ENCODE peak calls at places on chromosomes 12 and 14, in five cellular contexts. I is K562, N is H1, S is GM12891, X is HepG2. G is an unnamed sample.
A peak's percentile ranks its signal among the peaks of the same experiment; 100 is the strongest.

GRCh38 chr12:110022980-110023633 is 23.9 kb downstream of the ANKRD13A start:
- DNase-seq in S (no peak), I (no peak), X (no peak), N (no peak), G (no peak)

GRCh38 chr12:6608592-6609311 is 1.6 kb upstream of the CHD4 start:
- DNase-seq in N (no peak), S (no peak), X (peak; percentile 68), I (no peak), G (no peak)

GRCh38 chr12:108564724-108565123 is 2.3 kb downstream of the ISCU start:
- DNase-seq in N (no peak), X (no peak), I (peak; percentile 39), S (no peak), G (no peak)

GRCh38 chr14:68896132-68896531 is 83.0 kb downstream of the ACTN1 start:
- DNase-seq in I (no peak), S (no peak), N (no peak), X (no peak), G (no peak)

GRCh38 chr14:22886500-22887259 is 3.7 kb downstream of the REM2 start:
- DNase-seq in X (no peak), S (peak; percentile 74), I (peak; percentile 91), N (no peak), G (peak; percentile 78)

GRCh38 chr14:52265248-52265647 is 2.2 kb upstream of the PTGDR start:
- DNase-seq in I (no peak), X (no peak), N (no peak), S (no peak), G (no peak)

GRCh38 chr14:71574976-71575375 is 357.3 kb upstream of the RGS6 start:
- DNase-seq in S (no peak), I (no peak), N (no peak), X (no peak), G (no peak)

GRCh38 chr14:24299255-24300191 is at the start of the genes DHRS1 and NOP9:
- DNase-seq in X (peak; percentile 93), S (peak; percentile 95), I (peak; percentile 92), N (peak; percentile 61), G (peak; percentile 90)

GRCh38 chr12:117334855-117335587 is 26.4 kb downstream of the NOS1 start:
- DNase-seq in I (no peak), N (no peak), S (no peak), X (no peak), G (no peak)

GRCh38 chr14:55899531-55899930 is 218.7 kb upstream of the PELI2 start:
- DNase-seq in I (no peak), N (no peak), S (no peak), X (no peak), G (no peak)

GRCh38 chr12:96487214-96487613 is 2.2 kb upstream of the CFAP54 start:
- DNase-seq in S (no peak), N (no peak), I (no peak), X (no peak), G (no peak)

GRCh38 chr12:49562233-49562632 is 5.7 kb downstream of the MCRS1 start:
- DNase-seq in N (no peak), I (no peak), X (no peak), S (no peak), G (no peak)

GRCh38 chr12:133129368-133130037 is 571 bp downstream of the ZNF891 start:
- DNase-seq in N (no peak), S (no peak), X (peak; percentile 2), I (no peak), G (no peak)

GRCh38 chr12:54046809-54047159 is 6.9 kb upstream of the HOXC4 start:
- DNase-seq in N (no peak), X (no peak), I (no peak), S (no peak), G (no peak)

GRCh38 chr12:98485792-98486347 is 29.5 kb upstream of the TMPO start:
- DNase-seq in N (no peak), S (no peak), X (no peak), I (no peak), G (no peak)

GRCh38 chr14:23653046-23653445 is 16.9 kb downstream of the DHRS2 start:
- DNase-seq in N (no peak), S (no peak), X (no peak), I (no peak), G (no peak)

GRCh38 chr12:48768147-48768546 is 20.7 kb downstream of the ADCY6 start:
- DNase-seq in X (no peak), I (no peak), N (no peak), S (no peak), G (no peak)

GRCh38 chr14:61217516-61217915 is 63.6 kb downstream of the TMEM30B start:
- DNase-seq in N (no peak), X (no peak), S (no peak), I (no peak), G (no peak)

GRCh38 chr14:60723218-60724079 is 702 bp downstream of the SIX4 start:
- DNase-seq in X (no peak), I (peak; percentile 16), N (no peak), S (peak; percentile 46), G (peak; percentile 39)

GRCh38 chr12:31732926-31733548 is 4.2 kb upstream of the AMN1 start:
- DNase-seq in I (peak; percentile 62), X (peak; percentile 70), N (no peak), S (no peak), G (no peak)

GRCh38 chr14:46063872-46064271 is 587.7 kb downstream of the RPL10L start:
- DNase-seq in S (no peak), I (no peak), N (no peak), X (no peak), G (no peak)

GRCh38 chr12:131100031-131100674 is 146.4 kb downstream of the ADGRD1 start:
- DNase-seq in X (no peak), S (no peak), I (no peak), N (no peak), G (no peak)

GRCh38 chr12:9049520-9050133 is 60.3 kb downstream of the KLRG1 start:
- DNase-seq in I (peak; percentile 27), N (no peak), S (no peak), X (peak; percentile 46), G (no peak)

GRCh38 chr12:126676426-126676825 is 1590.5 kb upstream of the TMEM132C start:
- DNase-seq in N (no peak), X (no peak), S (no peak), I (no peak), G (no peak)

GRCh38 chr12:52519826-52520662 is at the start of gene KRT5:
- DNase-seq in X (no peak), N (no peak), I (no peak), S (no peak), G (no peak)

GRCh38 chr12:112422531-112422930 is 3.8 kb downstream of the PTPN11 start:
- DNase-seq in I (no peak), N (no peak), S (no peak), X (no peak), G (no peak)
- TF ChIP-seq TAF1 in I (no peak), N (no peak), S (no peak), X (no peak), G (no peak)

DNA sequence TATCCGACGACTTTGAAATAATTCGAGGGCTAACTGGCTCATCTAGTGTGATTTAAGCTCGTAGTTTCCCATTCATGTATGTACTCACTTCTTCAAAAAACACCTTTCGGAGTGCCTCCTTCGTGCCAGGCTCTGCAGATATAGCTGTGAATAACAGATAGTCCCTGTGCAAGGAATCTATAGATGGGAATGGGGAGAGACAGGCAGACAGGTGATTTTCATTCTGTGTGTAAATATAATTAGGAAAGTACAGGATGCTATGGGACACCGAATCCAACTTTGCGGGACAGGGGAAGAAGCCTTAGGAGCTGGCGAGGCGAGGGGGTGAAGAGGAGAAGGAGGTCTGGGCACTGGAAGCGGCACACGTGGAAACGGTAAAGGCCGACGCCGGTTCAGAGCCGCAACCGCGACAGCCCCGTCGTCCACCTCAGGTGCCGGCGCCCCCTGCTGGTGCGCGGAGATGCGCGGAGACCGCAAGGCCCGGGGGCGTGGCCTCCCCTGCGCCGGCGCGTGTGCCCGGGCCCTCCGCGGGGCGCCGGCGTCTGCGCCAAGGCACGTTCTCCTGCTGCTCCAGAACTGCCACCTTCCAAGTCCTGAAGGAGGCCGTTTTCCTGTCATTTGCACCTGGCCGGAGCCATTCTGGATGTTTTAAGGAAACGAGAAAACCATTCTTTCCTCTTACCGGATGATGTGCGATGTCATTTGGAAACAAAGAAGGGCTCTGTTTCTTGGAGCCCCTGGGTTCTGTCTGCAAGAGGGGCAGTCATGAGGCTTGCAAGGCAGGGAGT is 18.0 kb upstream of the CACNA1C start:
- DNase-seq in N (peak; percentile 67), S (peak; percentile 88), X (peak; percentile 50), I (peak; percentile 85), G (peak; percentile 84)
- TF ChIP-seq POLR2A in N (no peak), S (no peak), X (no peak), I (no peak), G (no peak)

GRCh38 chr12:3197131-3197818 is 120.1 kb downstream of the TSPAN9 start:
- DNase-seq in I (no peak), N (no peak), X (peak; percentile 10), S (no peak), G (no peak)
- TF ChIP-seq TAF1 in I (no peak), N (no peak), X (no peak), S (no peak), G (no peak)

DNA sequence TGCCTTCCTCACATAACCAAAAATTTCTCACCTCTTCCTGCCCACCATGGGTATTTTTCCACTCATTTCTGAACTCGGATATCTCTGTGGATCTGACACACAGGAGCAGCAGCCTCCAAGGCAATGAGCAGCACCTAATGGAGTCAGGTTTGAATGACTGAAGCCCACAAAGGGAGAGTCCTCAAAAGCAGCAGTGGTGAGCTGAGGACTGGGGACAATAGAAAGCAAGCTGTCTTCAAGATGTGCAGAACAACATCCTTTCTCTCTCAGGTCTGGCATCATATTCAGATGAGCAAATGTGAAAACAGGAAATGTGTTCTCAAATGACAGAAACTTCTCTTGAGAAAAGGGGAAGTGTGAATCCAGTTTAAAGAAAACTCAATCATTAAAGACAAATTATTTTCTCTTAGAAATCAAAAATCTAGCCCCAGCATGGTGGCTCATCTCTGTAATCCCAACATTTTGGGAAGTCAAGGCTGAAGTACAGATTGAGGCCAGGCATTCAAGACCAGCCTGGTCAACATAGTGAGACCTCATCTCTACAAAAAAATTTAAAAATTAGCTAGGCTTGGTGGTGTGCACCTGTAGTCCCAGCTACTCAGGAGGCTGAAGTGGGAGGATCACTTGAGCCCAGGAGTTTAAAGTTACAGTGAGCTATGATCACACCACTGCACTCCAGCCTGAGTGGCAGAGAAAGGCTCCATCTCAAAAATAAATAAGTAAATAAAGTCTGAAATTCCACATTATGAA is 54.2 kb downstream of the C12orf42 start:
- DNase-seq in X (no peak), N (no peak), I (no peak), S (peak; percentile 49), G (peak; percentile 31)
- TF ChIP-seq POLR2A in X (no peak), N (no peak), I (no peak), S (peak; percentile 64), G (peak; percentile 70)